ENCODE peak calls at places on chromosome 5, in four cellular contexts. D, R, E and B are unnamed samples.

GRCh38 chr5:34832568-34832967 is 6.4 kb upstream of the TTC23L start:
- DNase-seq in E (no peak), D (no peak), R (no peak), B (no peak)

GRCh38 chr5:142857405-142857804 is 87.2 kb downstream of the ARHGAP26 start:
- DNase-seq in E (no peak), D (no peak), R (no peak), B (no peak)

GRCh38 chr5:149962040-149962439 is 1.5 kb downstream of the SLC26A2 start:
- DNase-seq in R (peak; percentile 16), E (no peak), D (peak; percentile 11), B (peak; percentile 17)

GRCh38 chr5:102946971-102947370 is 173.0 kb downstream of the GIN1 start:
- DNase-seq in E (no peak), R (no peak), D (no peak), B (no peak)

GRCh38 chr5:98827161-98827560 is 53.7 kb downstream of the RGMB start:
- DNase-seq in R (peak; percentile 17), E (no peak), D (peak; percentile 43), B (no peak)

GRCh38 chr5:32277782-32278181 is 35.0 kb downstream of the MTMR12 start:
- DNase-seq in E (no peak), D (no peak), R (no peak), B (no peak)

GRCh38 chr5:113806823-113807222 is 293.3 kb downstream of the YTHDC2 start:
- DNase-seq in R (no peak), E (no peak), D (no peak), B (no peak)

GRCh38 chr5:128684951-128685350 is 146.9 kb upstream of the FBN2 start:
- DNase-seq in D (no peak), E (no peak), R (no peak), B (no peak)

GRCh38 chr5:151026674-151027073 is 6.3 kb downstream of the GPX3 start:
- DNase-seq in E (no peak), R (no peak), D (no peak), B (no peak)

DNA sequence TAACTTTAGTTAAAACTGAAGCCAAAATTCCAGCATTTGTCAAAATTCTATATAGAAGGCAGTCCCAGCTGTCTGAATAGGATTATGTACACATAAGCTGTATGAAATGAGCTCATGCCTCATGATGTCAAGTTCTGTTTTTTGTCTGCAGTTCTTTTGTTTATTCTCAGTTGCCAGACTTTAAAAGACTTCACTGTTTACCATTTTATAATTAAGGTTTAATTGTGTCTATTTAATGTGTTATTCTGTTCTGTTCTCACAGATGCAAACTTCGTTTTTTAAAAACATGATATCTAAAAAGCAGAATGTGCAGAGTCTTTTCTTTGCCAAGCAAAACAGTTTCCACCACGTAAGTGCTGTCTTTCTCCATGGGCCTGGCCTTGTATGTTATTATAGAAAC is 31.1 kb downstream of the ERAP1 start:
- DNase-seq in E (no peak), D (no peak), R (no peak), B (no peak)
- H3K36me3 ChIP-seq in E (peaks cover 16% of the 10 kb centered on the region), D (peaks cover 98% of the 10 kb centered on the region), R (peaks cover 28% of the 10 kb centered on the region), B (peaks cover 22% of the 10 kb centered on the region)

DNA sequence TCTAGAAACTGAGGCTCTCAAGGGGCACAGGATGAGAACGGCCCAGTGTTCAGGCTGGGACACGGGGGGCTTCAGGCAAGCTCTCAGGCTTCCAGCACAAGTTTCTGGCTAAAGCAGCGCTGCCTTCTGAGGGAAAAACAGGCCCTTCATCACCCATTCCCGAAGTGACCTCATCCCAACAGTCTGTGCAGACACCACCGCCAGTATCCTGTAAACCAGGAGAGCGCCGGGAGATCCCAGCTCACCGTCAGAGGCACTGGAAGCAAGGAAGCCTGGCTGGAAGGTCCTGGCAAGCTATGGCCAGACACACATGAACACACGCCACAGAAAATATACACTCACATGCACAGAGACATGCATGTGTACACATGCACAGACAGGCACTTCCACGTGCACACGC is 8.8 kb downstream of the SLC12A7 start:
- DNase-seq in R (no peak), E (no peak), D (no peak), B (no peak)
- H3K36me3 ChIP-seq in R (no peaks in the 10 kb centered on the region), E (no peaks in the 10 kb centered on the region), D (no peaks in the 10 kb centered on the region), B (no peaks in the 10 kb centered on the region)

GRCh38 chr5:12840972-12841371 is 936.7 kb upstream of the CTNND2 start:
- DNase-seq in E (no peak), R (no peak), D (no peak), B (no peak)

GRCh38 chr5:12837592-12837991 is 933.3 kb upstream of the CTNND2 start:
- DNase-seq in R (no peak), E (no peak), D (no peak), B (no peak)
- H3K36me3 ChIP-seq in R (no peaks in the 10 kb centered on the region), E (no peaks in the 10 kb centered on the region), D (no peaks in the 10 kb centered on the region), B (no peaks in the 10 kb centered on the region)

GRCh38 chr5:10400411-10400810 is 41.3 kb upstream of the ROPN1L start:
- DNase-seq in R (no peak), D (no peak), E (no peak), B (no peak)

GRCh38 chr5:10400834-10401233 is 40.8 kb upstream of the ROPN1L start:
- DNase-seq in D (no peak), R (no peak), E (no peak), B (no peak)

GRCh38 chr5:10396552-10396951 is 43.1 kb downstream of the MARCHF6 start:
- DNase-seq in D (no peak), E (no peak), R (no peak), B (no peak)

GRCh38 chr5:10401499-10401898 is 40.2 kb upstream of the ROPN1L start:
- DNase-seq in E (no peak), D (no peak), R (no peak), B (no peak)

GRCh38 chr5:10399839-10400238 is 41.8 kb upstream of the ROPN1L start:
- DNase-seq in E (no peak), R (no peak), D (no peak), B (no peak)
- H3K36me3 ChIP-seq in E (peaks cover 9% of the 10 kb centered on the region), R (peaks cover 56% of the 10 kb centered on the region), D (peaks cover 87% of the 10 kb centered on the region), B (peaks cover 50% of the 10 kb centered on the region)

GRCh38 chr5:37165761-37166160 is 83.4 kb downstream of the CPLANE1 start:
- DNase-seq in R (no peak), D (no peak), E (no peak), B (no peak)

GRCh38 chr5:37172957-37173356 is 76.2 kb downstream of the CPLANE1 start:
- DNase-seq in E (no peak), D (no peak), R (no peak), B (no peak)

GRCh38 chr5:37174928-37175327 is 74.2 kb downstream of the CPLANE1 start:
- DNase-seq in R (no peak), E (no peak), D (no peak), B (no peak)

GRCh38 chr5:37166197-37166596 is 83.0 kb downstream of the CPLANE1 start:
- DNase-seq in R (no peak), E (no peak), D (no peak), B (no peak)

GRCh38 chr5:37170856-37171255 is 78.3 kb downstream of the CPLANE1 start:
- DNase-seq in R (no peak), E (no peak), D (no peak), B (no peak)
- H3K36me3 ChIP-seq in R (no peaks in the 10 kb centered on the region), E (peaks cover 15% of the 10 kb centered on the region), D (no peaks in the 10 kb centered on the region), B (peaks cover 42% of the 10 kb centered on the region)

GRCh38 chr5:176353533-176353932 is 8.0 kb downstream of the KIAA1191 start:
- DNase-seq in E (no peak), R (no peak), D (no peak), B (no peak)
- H3K36me3 ChIP-seq in E (peaks cover 39% of the 10 kb centered on the region), R (peaks cover 10% of the 10 kb centered on the region), D (peaks cover 96% of the 10 kb centered on the region), B (peaks cover 80% of the 10 kb centered on the region)

GRCh38 chr5:148408092-148408491 is 24.3 kb downstream of the FBXO38 start:
- DNase-seq in D (no peak), R (no peak), E (no peak), B (no peak)

GRCh38 chr5:148406406-148406805 is 22.6 kb downstream of the FBXO38 start:
- DNase-seq in E (no peak), D (no peak), R (no peak), B (no peak)

GRCh38 chr5:148416921-148417320 is 33.2 kb downstream of the FBXO38 start:
- DNase-seq in E (no peak), R (no peak), D (no peak), B (no peak)

GRCh38 chr5:148414848-148415247 is 31.1 kb downstream of the FBXO38 start:
- DNase-seq in R (no peak), D (no peak), E (no peak), B (no peak)

DNA sequence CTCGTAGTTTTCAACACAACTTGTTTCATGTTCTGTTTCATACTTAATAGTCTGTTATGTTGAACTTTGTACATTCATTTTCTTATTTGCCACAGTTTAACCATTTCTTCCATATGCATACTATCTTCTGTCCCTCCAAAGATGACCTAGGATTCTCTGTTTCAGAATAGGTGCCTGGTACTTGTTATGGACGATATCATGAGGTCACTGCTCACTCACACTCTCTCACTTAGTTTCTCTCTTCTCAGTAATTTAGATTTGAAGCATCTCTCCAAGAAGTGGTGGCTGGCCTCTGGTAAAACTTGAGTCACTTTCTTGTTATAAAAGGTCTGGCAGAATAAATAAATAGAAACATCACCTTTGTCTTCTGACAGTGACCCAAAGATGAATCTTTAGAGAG is 28.4 kb downstream of the FBXO38 start:
- DNase-seq in E (no peak), D (no peak), R (no peak), B (no peak)
- H3K36me3 ChIP-seq in E (peaks cover 4% of the 10 kb centered on the region), D (peaks cover 98% of the 10 kb centered on the region), R (peaks cover 41% of the 10 kb centered on the region), B (peaks cover 63% of the 10 kb centered on the region)